ENCODE peak calls at places on chromosomes 11 and 22, in six cellular contexts. M is AG09309, L is nephron progenitor cell, N is GM12865, G is progenitor cell of endocrine pancreas, Z is GM10248. Q is an unnamed sample.

GRCh38 chr22:41487037-41487963 is 18.4 kb downstream of the ACO2 start:
- DNase-seq in M (no peak), L (no peak), N (no peak), G (no peak), Z (no peak), Q (no peak)

GRCh38 chr11:469684-470667 is 19.9 kb downstream of the PTDSS2 start:
- DNase-seq in M (no peak), L (no peak), N (no peak), G (no peak), Z (no peak), Q (no peak)

GRCh38 chr22:28252539-28252938 is 333.5 kb upstream of the PITPNB start:
- DNase-seq in M (no peak), L (no peak), N (no peak), G (no peak), Z (no peak), Q (no peak)

GRCh38 chr11:13772223-13773046 is 104.0 kb downstream of the FAR1 start:
- DNase-seq in M (peak; percentile 32), L (peak; percentile 27), N (peak; percentile 74), G (no peak), Z (peak; percentile 24), Q (no peak)

GRCh38 chr22:39463277-39463676 is 6.5 kb downstream of the MGAT3 start:
- DNase-seq in M (no peak), L (no peak), N (no peak), G (no peak), Z (no peak), Q (no peak)

GRCh38 chr11:83677730-83678129 is 391.6 kb upstream of the CCDC90B start:
- DNase-seq in M (no peak), L (no peak), N (no peak), G (no peak), Z (no peak), Q (no peak)

GRCh38 chr11:58390551-58391063 is 16.1 kb downstream of the OR5B3 start:
- DNase-seq in M (no peak), L (no peak), N (no peak), G (no peak), Z (no peak), Q (no peak)

GRCh38 chr22:34946339-34946985 is 119.5 kb upstream of the ISX start:
- DNase-seq in M (no peak), L (no peak), N (peak; percentile 37), G (no peak), Z (no peak), Q (no peak)

GRCh38 chr11:79100093-79100704 is 340.6 kb downstream of the TENM4 start:
- DNase-seq in M (no peak), L (peak; percentile 49), N (peak; percentile 54), G (no peak), Z (peak; percentile 73), Q (peak; percentile 56)

GRCh38 chr11:62140302-62141110 is 16.7 kb downstream of the INCENP start:
- DNase-seq in M (no peak), L (no peak), N (no peak), G (peak; percentile 8), Z (no peak), Q (no peak)

GRCh38 chr11:120235024-120235628 is 4.8 kb upstream of the POU2F3 start:
- DNase-seq in M (no peak), L (peak; percentile 78), N (peak; percentile 84), G (peak; percentile 77), Z (peak; percentile 83), Q (peak; percentile 74)

GRCh38 chr11:45435706-45436105 is 149.6 kb upstream of the SYT13 start:
- DNase-seq in M (no peak), L (no peak), N (no peak), G (no peak), Z (no peak), Q (no peak)

GRCh38 chr22:25880524-25880923 is 138.5 kb downstream of the MYO18B start:
- DNase-seq in M (no peak), L (no peak), N (peak; percentile 58), G (no peak), Z (no peak), Q (no peak)

GRCh38 chr11:87187930-87188329 is 150.2 kb downstream of the TMEM135 start:
- DNase-seq in M (no peak), L (no peak), N (no peak), G (no peak), Z (no peak), Q (no peak)

GRCh38 chr11:122676638-122677037 is 21.1 kb downstream of the UBASH3B start:
- DNase-seq in M (no peak), L (no peak), N (no peak), G (no peak), Z (no peak), Q (no peak)

GRCh38 chr22:27552863-27553262 is 248.7 kb downstream of the MN1 start:
- DNase-seq in M (no peak), L (no peak), N (no peak), G (no peak), Z (no peak), Q (no peak)

GRCh38 chr22:43136255-43136654 is 6.9 kb downstream of the MCAT start:
- DNase-seq in M (no peak), L (peak; percentile 67), N (peak; percentile 68), G (peak; percentile 45), Z (peak; percentile 82), Q (peak; percentile 71)

GRCh38 chr11:46898396-46899095 is 19.8 kb downstream of the LRP4 start:
- DNase-seq in M (no peak), L (no peak), N (no peak), G (no peak), Z (no peak), Q (peak; percentile 15)

GRCh38 chr11:99117603-99118002 is 96.9 kb downstream of the CNTN5 start:
- DNase-seq in M (no peak), L (no peak), N (peak; percentile 5), G (no peak), Z (no peak), Q (no peak)

GRCh38 chr11:117814766-117815261 is 9.7 kb downstream of the FXYD2 start:
- DNase-seq in M (no peak), L (peak; percentile 53), N (peak; percentile 96), G (no peak), Z (peak; percentile 73), Q (no peak)

GRCh38 chr11:67282155-67282875 is 6.8 kb upstream of the ANKRD13D start:
- DNase-seq in M (no peak), L (no peak), N (no peak), G (no peak), Z (no peak), Q (peak; percentile 5)

GRCh38 chr11:115215694-115216615 is 288.3 kb downstream of the CADM1 start:
- DNase-seq in M (no peak), L (no peak), N (peak; percentile 29), G (no peak), Z (no peak), Q (peak; percentile 25)

GRCh38 chr11:125170406-125171031 is 6.0 kb downstream of the PKNOX2 start:
- DNase-seq in M (no peak), L (peak; percentile 54), N (no peak), G (no peak), Z (no peak), Q (no peak)

GRCh38 chr11:116257092-116257491 is 515.7 kb downstream of the BUD13 start:
- DNase-seq in M (no peak), L (no peak), N (no peak), G (no peak), Z (no peak), Q (no peak)

GRCh38 chr11:72379384-72380131 is 54.8 kb downstream of the CLPB start:
- DNase-seq in M (no peak), L (no peak), N (no peak), G (no peak), Z (no peak), Q (no peak)

GRCh38 chr11:96015911-96016565 is 92.1 kb upstream of the MTMR2 start:
- DNase-seq in M (no peak), L (no peak), N (no peak), G (no peak), Z (no peak), Q (no peak)

GRCh38 chr11:86490582-86490981 is 115.9 kb downstream of the CCDC81 start:
- DNase-seq in M (no peak), L (no peak), N (no peak), G (no peak), Z (no peak), Q (no peak)

GRCh38 chr11:73585834-73586575 is 11.9 kb downstream of the FAM168A start:
- DNase-seq in M (no peak), L (no peak), N (no peak), G (no peak), Z (no peak), Q (no peak)

GRCh38 chr11:108669711-108670110 is 4.8 kb downstream of the DDX10 start:
- DNase-seq in M (no peak), L (no peak), N (no peak), G (no peak), Z (no peak), Q (no peak)

DNA sequence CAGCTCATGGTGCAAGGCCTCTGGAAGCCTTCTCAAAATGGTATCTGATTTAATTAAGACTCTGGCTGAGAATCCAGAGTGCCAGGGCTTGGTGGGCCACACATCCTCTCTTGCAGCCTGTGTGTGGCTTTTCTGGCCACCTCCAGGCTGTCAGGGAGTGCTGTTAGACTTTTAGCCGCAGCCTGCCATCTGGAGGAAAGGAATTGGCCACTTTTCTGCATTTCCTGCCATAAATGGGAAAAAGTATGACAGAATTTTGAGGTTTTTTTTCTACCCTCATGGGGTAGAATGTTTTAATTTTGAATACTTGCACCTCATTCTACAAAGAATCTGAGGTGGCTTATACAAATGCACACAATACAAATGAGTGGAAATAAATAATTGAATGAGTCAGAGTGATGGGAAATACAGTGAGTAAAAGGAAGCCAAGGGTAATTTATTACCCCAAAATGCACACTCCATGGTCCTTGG is 218.4 kb downstream of the ADAMTS15 start:
- DNase-seq in M (no peak), L (no peak), N (no peak), G (no peak), Z (no peak), Q (no peak)
- TF ChIP-seq CTCF in M (no peak), L (no peak), N (no peak), G (no peak), Z (no peak), Q (no peak)

GRCh38 chr11:17890333-17890732 is 122.5 kb downstream of the SERGEF start:
- DNase-seq in M (no peak), L (no peak), N (no peak), G (no peak), Z (no peak), Q (peak; percentile 30)
- TF ChIP-seq CTCF in M (peak; percentile 31), L (no peak), N (no peak), G (peak; percentile 32), Z (no peak), Q (peak; percentile 12)

GRCh38 chr22:49689858-49690257 is 137.8 kb downstream of the BRD1 start:
- DNase-seq in M (no peak), L (no peak), N (no peak), G (no peak), Z (no peak), Q (no peak)
- TF ChIP-seq CTCF in M (no peak), L (no peak), N (no peak), G (no peak), Z (no peak), Q (no peak)

DNA sequence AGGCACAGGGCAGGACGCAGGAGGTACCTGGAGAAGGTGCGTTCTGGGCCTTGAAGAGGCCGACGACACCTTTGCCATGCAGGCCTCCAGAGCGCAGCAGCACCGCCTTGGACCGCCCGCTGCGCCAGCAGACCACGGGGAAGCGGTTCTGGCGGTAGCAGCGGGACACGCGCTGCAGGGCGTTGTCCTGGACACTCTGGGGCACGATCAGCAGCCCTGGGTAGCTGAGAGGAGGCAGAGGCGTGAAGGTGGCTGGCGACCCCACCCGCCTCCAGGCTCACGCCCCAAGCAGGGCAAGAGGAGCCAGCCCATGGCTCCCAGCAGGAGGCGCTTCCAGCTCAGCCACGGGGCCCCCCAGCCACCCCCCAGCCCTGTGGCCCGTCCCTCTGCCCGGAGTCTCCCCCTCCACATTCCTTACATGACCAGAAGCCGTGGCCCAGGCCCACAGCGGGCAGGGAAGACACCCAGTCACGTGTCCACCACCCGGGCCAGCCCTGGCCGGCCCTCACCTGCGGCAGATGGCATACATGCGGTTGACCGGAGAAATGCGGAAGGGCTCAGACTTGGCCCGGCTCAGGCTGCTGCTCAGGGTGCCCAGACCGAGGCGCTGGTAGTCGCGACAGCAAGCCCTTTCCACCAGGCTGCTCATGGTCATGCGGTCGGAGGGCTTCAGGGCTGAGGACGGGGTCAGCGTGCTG is 15.2 kb downstream of the SBF1 start:
- DNase-seq in M (no peak), L (no peak), N (no peak), G (no peak), Z (no peak), Q (no peak)
- TF ChIP-seq CTCF in M (no peak), L (no peak), N (no peak), G (no peak), Z (peak; percentile 5), Q (no peak)

Q was measured in glutamatergic neuron.